ENCODE peak calls at places on chromosomes 4 and X, in ten cellular contexts. X is tibial artery, K is psoas muscle, A is endodermal cell, T is HepG2, Q is tibial nerve, Y is IMR-90, N is GM23338, V is mammary epithelial cell, U is breast epithelium. F is an unnamed sample.

GRCh38 chr4:170721812-170722373 is 632.1 kb upstream of the AADAT start:
- DNase-seq in X (no peak), K (no peak), A (no peak), T (no peak), Q (no peak), Y (no peak), N (no peak), V (no peak), U (no peak), F (no peak)

GRCh38 chr4:181150173-181150572 is 1093.0 kb upstream of the TENM3 start:
- DNase-seq in X (no peak), K (no peak), A (no peak), T (peak), Q (no peak), Y (no peak), N (no peak), V (no peak), U (no peak), F (no peak)

GRCh38 chrX:2679534-2680485 is 11.3 kb upstream of the CD99 start:
- DNase-seq in X (no peak), K (no peak), A (no peak), T (no peak), Q (no peak), Y (peak), N (no peak), V (no peak), U (no peak), F (no peak)

GRCh38 chr4:173448557-173448918 is 49.6 kb upstream of the SCRG1 start:
- DNase-seq in X (no peak), K (no peak), A (no peak), T (no peak), Q (no peak), Y (peak), N (no peak), V (no peak), U (no peak), F (no peak)

GRCh38 chrX:41276661-41277506 is 57.1 kb upstream of the DDX3X start:
- DNase-seq in X (peak), K (no peak), A (peak), T (no peak), Q (no peak), Y (no peak), N (peak), V (no peak), U (no peak), F (no peak)

GRCh38 chr4:68960294-68961163 is 8.9 kb upstream of the UGT2A3 start:
- DNase-seq in X (no peak), K (no peak), A (no peak), T (no peak), Q (no peak), Y (no peak), N (no peak), V (no peak), U (no peak), F (no peak)

GRCh38 chr4:8160233-8160560 is 1.6 kb upstream of the ABLIM2 start:
- DNase-seq in X (no peak), K (no peak), A (no peak), T (no peak), Q (no peak), Y (no peak), N (no peak), V (no peak), U (no peak), F (no peak)

GRCh38 chr4:113732923-113733527 is 28.5 kb downstream of the CAMK2D start:
- DNase-seq in X (no peak), K (no peak), A (no peak), T (no peak), Q (no peak), Y (no peak), N (no peak), V (peak), U (no peak), F (no peak)

GRCh38 chr4:24089831-24090531 is 200.1 kb upstream of the PPARGC1A start:
- DNase-seq in X (no peak), K (no peak), A (no peak), T (no peak), Q (no peak), Y (peak), N (no peak), V (no peak), U (no peak), F (no peak)

GRCh38 chr4:13088726-13089658 is 395.1 kb downstream of the RAB28 start:
- DNase-seq in X (no peak), K (no peak), A (no peak), T (no peak), Q (no peak), Y (no peak), N (no peak), V (no peak), U (no peak), F (no peak)

GRCh38 chr4:118676128-118676527 is 9.1 kb upstream of the METTL14 start:
- DNase-seq in X (no peak), K (no peak), A (no peak), T (no peak), Q (no peak), Y (no peak), N (no peak), V (no peak), U (no peak), F (no peak)

GRCh38 chrX:41912922-41913321 is 10.4 kb downstream of the CASK start:
- DNase-seq in X (no peak), K (no peak), A (no peak), T (no peak), Q (no peak), Y (peak), N (no peak), V (peak), U (no peak), F (no peak)

GRCh38 chrX:69085826-69086225 is 79.4 kb downstream of the PJA1 start:
- DNase-seq in X (no peak), K (no peak), A (no peak), T (no peak), Q (no peak), Y (no peak), N (no peak), V (no peak), U (no peak), F (no peak)

GRCh38 chr4:173014113-173014558 is 154.5 kb upstream of the GALNT7 start:
- DNase-seq in X (no peak), K (no peak), A (peak), T (no peak), Q (no peak), Y (peak), N (peak), V (peak), U (no peak), F (no peak)

GRCh38 chr4:21768349-21769310 is 179.9 kb downstream of the KCNIP4 start:
- DNase-seq in X (no peak), K (no peak), A (no peak), T (peak), Q (no peak), Y (peak), N (peak), V (peak), U (no peak), F (no peak)

GRCh38 chrX:49226946-49227345 is 6.2 kb downstream of the CACNA1F start:
- DNase-seq in X (no peak), K (no peak), A (no peak), T (no peak), Q (no peak), Y (no peak), N (no peak), V (no peak), U (no peak), F (no peak)

GRCh38 chr4:138003248-138003647 is 238.9 kb downstream of the SLC7A11 start:
- DNase-seq in X (no peak), K (no peak), A (no peak), T (no peak), Q (no peak), Y (peak), N (no peak), V (no peak), U (no peak), F (no peak)

GRCh38 chr4:24764305-24764704 is 31.1 kb upstream of the SOD3 start:
- DNase-seq in X (no peak), K (no peak), A (no peak), T (no peak), Q (no peak), Y (peak), N (no peak), V (peak), U (no peak), F (no peak)

GRCh38 chrX:77628294-77629025 is 157.6 kb downstream of the ATRX start:
- DNase-seq in X (no peak), K (no peak), A (no peak), T (no peak), Q (no peak), Y (no peak), N (no peak), V (no peak), U (no peak), F (no peak)

GRCh38 chr4:78684196-78685079 is 91.7 kb upstream of the BMP2K start:
- DNase-seq in X (no peak), K (no peak), A (no peak), T (no peak), Q (no peak), Y (peak), N (no peak), V (no peak), U (no peak), F (no peak)

GRCh38 chrX:63275127-63275526 is 76.0 kb downstream of the SPIN4 start:
- DNase-seq in X (no peak), K (no peak), A (peak), T (peak), Q (no peak), Y (peak), N (peak), V (peak), U (no peak), F (no peak)

GRCh38 chr4:54226399-54227260 is 2.5 kb upstream of the PDGFRA start:
- DNase-seq in X (peak), K (peak), A (peak), T (no peak), Q (peak), Y (peak), N (peak), V (no peak), U (peak), F (peak)

GRCh38 chr4:158870282-158871049 is 101.6 kb downstream of the FNIP2 start:
- DNase-seq in X (no peak), K (no peak), A (peak), T (no peak), Q (no peak), Y (no peak), N (peak), V (no peak), U (no peak), F (no peak)

GRCh38 chr4:58936436-58936835 is 1826.3 kb upstream of the IGFBP7 start:
- DNase-seq in X (no peak), K (no peak), A (no peak), T (no peak), Q (no peak), Y (no peak), N (no peak), V (no peak), U (no peak), F (no peak)

GRCh38 chrX:46796574-46797191 is 37.8 kb upstream of the SLC9A7 start:
- DNase-seq in X (peak), K (peak), A (peak), T (peak), Q (peak), Y (peak), N (peak), V (peak), U (peak), F (peak)

GRCh38 chr4:46550471-46550870 is 160.5 kb upstream of the GABRA2 start:
- DNase-seq in X (no peak), K (no peak), A (no peak), T (no peak), Q (no peak), Y (no peak), N (no peak), V (no peak), U (no peak), F (no peak)

GRCh38 chr4:57156242-57156990 is 46.2 kb upstream of the IGFBP7 start:
- DNase-seq in X (no peak), K (no peak), A (no peak), T (no peak), Q (no peak), Y (peak), N (no peak), V (peak), U (no peak), F (no peak)

GRCh38 chr4:183107891-183108459 is 8.9 kb downstream of the WWC2 start:
- DNase-seq in X (no peak), K (no peak), A (no peak), T (no peak), Q (no peak), Y (peak), N (no peak), V (peak), U (no peak), F (no peak)

GRCh38 chr4:80340036-80340435 is 4.5 kb downstream of the CFAP299 start:
- DNase-seq in X (no peak), K (no peak), A (no peak), T (no peak), Q (no peak), Y (peak), N (no peak), V (no peak), U (no peak), F (no peak)

GRCh38 chrX:8075606-8076005 is 95.5 kb downstream of the VCX2 start:
- DNase-seq in X (no peak), K (no peak), A (no peak), T (no peak), Q (no peak), Y (no peak), N (no peak), V (no peak), U (no peak), F (no peak)

GRCh38 chrX:124249345-124249744 is 83.1 kb upstream of the TEX13D start:
- DNase-seq in X (no peak), K (no peak), A (no peak), T (no peak), Q (no peak), Y (no peak), N (no peak), V (no peak), U (no peak), F (no peak)

GRCh38 chrX:86322913-86323312 is 174.7 kb downstream of the DACH2 start:
- DNase-seq in X (no peak), K (no peak), A (no peak), T (peak), Q (no peak), Y (no peak), N (no peak), V (no peak), U (no peak), F (no peak)

GRCh38 chr4:48262926-48263325 is 6.7 kb downstream of the TEC start:
- DNase-seq in X (no peak), K (no peak), A (no peak), T (no peak), Q (no peak), Y (peak), N (no peak), V (no peak), U (no peak), F (no peak)

GRCh38 chrX:33272986-33273385 is 61.6 kb upstream of the DMD start:
- DNase-seq in X (no peak), K (no peak), A (no peak), T (no peak), Q (no peak), Y (no peak), N (no peak), V (peak), U (no peak), F (no peak)

GRCh38 chrX:38800981-38801845 is at the start of gene MID1IP1:
- DNase-seq in X (peak), K (peak), A (peak), T (peak), Q (peak), Y (peak), N (peak), V (peak), U (peak), F (peak)

GRCh38 chr4:53015681-53016080 is 153.6 kb downstream of the RASL11B start:
- DNase-seq in X (no peak), K (no peak), A (peak), T (peak), Q (no peak), Y (peak), N (peak), V (no peak), U (no peak), F (no peak)
- H3K27ac ChIP-seq in X (no peak), K (no peak), A (no peak), T (no peak), Q (no peak), Y (no peak), N (no peak), V (no peak), U (no peak), F (no peak)

GRCh38 chrX:47936224-47936939 is 67.4 kb downstream of the ZNF182 start:
- DNase-seq in X (no peak), K (no peak), A (peak), T (no peak), Q (no peak), Y (no peak), N (peak), V (no peak), U (no peak), F (no peak)
- H3K4me3 ChIP-seq in X (no peak), K (no peak), A (no peak), T (no peak), Q (no peak), Y (no peak), N (peak), V (no peak), U (no peak), F (no peak)

GRCh38 chrX:136201601-136202000 is 49.6 kb downstream of the MAP7D3 start:
- DNase-seq in X (no peak), K (no peak), A (no peak), T (no peak), Q (no peak), Y (no peak), N (no peak), V (no peak), U (no peak), F (no peak)

GRCh38 chrX:136199365-136199764 is 51.8 kb downstream of the MAP7D3 start:
- DNase-seq in X (no peak), K (no peak), A (no peak), T (no peak), Q (no peak), Y (peak), N (peak), V (peak), U (no peak), F (no peak)

GRCh38 chrX:136202889-136203288 is 48.3 kb downstream of the MAP7D3 start:
- DNase-seq in X (no peak), K (no peak), A (no peak), T (no peak), Q (no peak), Y (peak), N (no peak), V (no peak), U (no peak), F (no peak)

GRCh38 chrX:136198678-136199243 is 51.4 kb downstream of the FHL1 start:
- DNase-seq in X (no peak), K (no peak), A (no peak), T (no peak), Q (no peak), Y (no peak), N (no peak), V (no peak), U (no peak), F (no peak)

GRCh38 chrX:136200466-136200865 is 50.7 kb downstream of the MAP7D3 start:
- DNase-seq in X (no peak), K (no peak), A (no peak), T (no peak), Q (no peak), Y (peak), N (peak), V (peak), U (no peak), F (no peak)
- TF ChIP-seq CTCF in X (no peak), K (peak), A (peak), T (peak), Q (peak), Y (peak), N (peak), V (peak), U (no peak), F (no peak)

GRCh38 chr4:148214529-148215166 is 227.6 kb downstream of the NR3C2 start:
- DNase-seq in X (peak), K (peak), A (no peak), T (no peak), Q (no peak), Y (peak), N (peak), V (peak), U (peak), F (no peak)

GRCh38 chr4:148216866-148217814 is 225.1 kb downstream of the NR3C2 start:
- DNase-seq in X (no peak), K (no peak), A (no peak), T (no peak), Q (no peak), Y (no peak), N (no peak), V (no peak), U (no peak), F (no peak)

GRCh38 chr4:148216321-148216720 is 225.9 kb downstream of the NR3C2 start:
- DNase-seq in X (no peak), K (no peak), A (no peak), T (no peak), Q (no peak), Y (no peak), N (no peak), V (no peak), U (no peak), F (no peak)

GRCh38 chr4:148211533-148211932 is 230.7 kb downstream of the NR3C2 start:
- DNase-seq in X (no peak), K (no peak), A (no peak), T (no peak), Q (no peak), Y (no peak), N (no peak), V (no peak), U (no peak), F (no peak)

GRCh38 chr4:148215202-148215601 is 227.0 kb downstream of the NR3C2 start:
- DNase-seq in X (no peak), K (no peak), A (no peak), T (no peak), Q (no peak), Y (no peak), N (no peak), V (no peak), U (no peak), F (no peak)
- H3K27ac ChIP-seq in X (peak), K (peak), A (no peak), T (no peak), Q (no peak), Y (no peak), N (no peak), V (no peak), U (no peak), F (peak)

DNA sequence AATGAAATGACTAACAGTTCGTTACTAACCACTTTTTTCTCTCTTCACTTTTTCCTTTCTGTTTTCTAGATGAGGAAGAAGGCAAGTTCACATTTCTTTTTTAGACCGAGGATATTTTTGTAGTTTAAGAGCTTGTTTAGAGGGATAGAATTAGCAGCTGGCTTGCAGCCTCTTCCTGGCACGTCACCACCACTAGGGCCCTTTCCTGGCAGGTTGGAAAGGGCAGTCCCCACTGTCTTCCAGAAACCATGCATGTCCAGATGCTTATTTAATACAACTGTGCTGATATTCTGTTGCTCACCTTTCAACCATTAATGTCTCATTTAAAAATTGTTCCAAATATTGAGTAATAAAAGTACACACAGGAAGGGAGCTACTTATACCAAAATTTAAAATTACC is 209.5 kb upstream of the PACRGL start:
- DNase-seq in X (no peak), K (no peak), A (peak), T (no peak), Q (no peak), Y (no peak), N (peak), V (no peak), U (no peak), F (no peak)
- H3K4me3 ChIP-seq in X (no peak), K (no peak), A (no peak), T (no peak), Q (no peak), Y (no peak), N (no peak), V (no peak), U (no peak), F (no peak)

DNA sequence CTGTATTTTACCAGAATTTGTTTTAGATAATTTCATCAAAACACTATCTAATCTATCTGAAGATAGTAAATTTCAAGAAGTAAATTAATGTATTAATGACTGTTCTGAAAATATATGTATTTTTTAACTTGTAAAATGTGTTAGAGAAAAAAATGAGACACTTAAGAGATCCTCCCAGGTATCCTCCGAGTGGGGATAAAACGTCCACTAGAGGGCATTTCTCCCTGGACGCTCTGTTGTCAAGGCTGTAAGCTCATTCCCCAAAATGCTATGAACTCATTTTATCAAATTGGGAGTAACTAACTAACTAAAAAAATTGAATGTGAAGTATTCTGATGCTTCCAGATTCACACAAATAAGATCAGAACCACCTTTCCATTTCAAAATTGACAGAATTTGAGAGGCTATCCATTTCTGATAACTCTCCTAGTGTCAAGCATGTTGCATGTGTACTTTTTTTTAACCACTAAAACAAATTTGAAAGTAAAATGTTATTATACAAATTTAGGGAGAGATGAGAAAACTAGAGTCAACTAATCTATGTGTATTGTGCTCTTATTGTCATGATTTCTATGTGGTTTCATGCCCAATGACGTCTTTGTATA is 337.3 kb upstream of the HS3ST1 start:
- DNase-seq in X (no peak), K (no peak), A (peak), T (peak), Q (no peak), Y (peak), N (peak), V (peak), U (no peak), F (no peak)
- TF ChIP-seq CTCF in X (peak), K (peak), A (peak), T (peak), Q (peak), Y (peak), N (peak), V (peak), U (peak), F (peak)

GRCh38 chr4:6706173-6706572 is 3.5 kb downstream of the MRFAP1L1 start:
- DNase-seq in X (no peak), K (no peak), A (no peak), T (no peak), Q (no peak), Y (no peak), N (no peak), V (no peak), U (no peak), F (no peak)

GRCh38 chr4:6709230-6710114 is at the start of gene MRFAP1L1:
- DNase-seq in X (peak), K (peak), A (peak), T (peak), Q (peak), Y (peak), N (peak), V (peak), U (peak), F (peak)

GRCh38 chr4:6703786-6704185 is 5.9 kb downstream of the MRFAP1L1 start:
- DNase-seq in X (no peak), K (no peak), A (no peak), T (peak), Q (no peak), Y (peak), N (no peak), V (no peak), U (no peak), F (no peak)

GRCh38 chr4:6702761-6703160 is 6.9 kb downstream of the MRFAP1L1 start:
- DNase-seq in X (no peak), K (no peak), A (no peak), T (no peak), Q (no peak), Y (no peak), N (no peak), V (no peak), U (no peak), F (no peak)

GRCh38 chr4:6705638-6706037 is 4.0 kb downstream of the MRFAP1L1 start:
- DNase-seq in X (no peak), K (no peak), A (no peak), T (no peak), Q (no peak), Y (no peak), N (no peak), V (no peak), U (no peak), F (no peak)
- H3K27ac ChIP-seq in X (no peak), K (no peak), A (no peak), T (no peak), Q (no peak), Y (no peak), N (no peak), V (no peak), U (no peak), F (no peak)

F was measured in right atrium auricular region.